ENCODE peak calls at places on chromosomes 2 and 18, in five cellular contexts. One of them, this sample, is unnamed.

GRCh38 chr2:98043101-98043500 is 43.9 kb upstream of the VWA3B start:
- DNase-seq in CD8-positive, alpha-beta memory T cell: no peak
- DNase-seq in AG10803: no peak
- DNase-seq in heart left ventricle: no peak
- DNase-seq in NCI-H1436: no peak
- DNase-seq in this sample: no peak

GRCh38 chr2:178195390-178196166 is 1.3 kb downstream of the OSBPL6 start:
- DNase-seq in CD8-positive, alpha-beta memory T cell: no peak
- DNase-seq in NCI-H1436: no peak
- DNase-seq in heart left ventricle: no peak
- DNase-seq in AG10803: no peak
- DNase-seq in this sample: no peak

GRCh38 chr2:43083278-43083677 is 143.1 kb downstream of the ZFP36L2 start:
- DNase-seq in CD8-positive, alpha-beta memory T cell: no peak
- DNase-seq in heart left ventricle: no peak
- DNase-seq in NCI-H1436: no peak
- DNase-seq in AG10803: peak
- DNase-seq in this sample: no peak

GRCh38 chr2:73257425-73258125 is 23.5 kb downstream of the CCT7 start:
- DNase-seq in NCI-H1436: no peak
- DNase-seq in CD8-positive, alpha-beta memory T cell: no peak
- DNase-seq in AG10803: no peak
- DNase-seq in heart left ventricle: no peak
- DNase-seq in this sample: no peak

GRCh38 chr18:48622911-48623431 is 84.1 kb downstream of the CTIF start:
- DNase-seq in CD8-positive, alpha-beta memory T cell: no peak
- DNase-seq in AG10803: peak
- DNase-seq in NCI-H1436: no peak
- DNase-seq in heart left ventricle: no peak
- DNase-seq in this sample: no peak

GRCh38 chr2:140916410-140916809 is 1214.4 kb downstream of the LRP1B start:
- DNase-seq in AG10803: no peak
- DNase-seq in NCI-H1436: no peak
- DNase-seq in heart left ventricle: no peak
- DNase-seq in CD8-positive, alpha-beta memory T cell: no peak
- DNase-seq in this sample: no peak

GRCh38 chr2:202171246-202171833 is 67.1 kb downstream of the SUMO1 start:
- DNase-seq in heart left ventricle: no peak
- DNase-seq in NCI-H1436: no peak
- DNase-seq in CD8-positive, alpha-beta memory T cell: no peak
- DNase-seq in AG10803: no peak
- DNase-seq in this sample: no peak

GRCh38 chr18:58937204-58937603 is 72.5 kb downstream of the ZNF532 start:
- DNase-seq in heart left ventricle: no peak
- DNase-seq in AG10803: peak
- DNase-seq in NCI-H1436: no peak
- DNase-seq in CD8-positive, alpha-beta memory T cell: no peak
- DNase-seq in this sample: no peak

GRCh38 chr2:231452799-231453508 is 11.3 kb downstream of the NCL start:
- DNase-seq in heart left ventricle: no peak
- DNase-seq in AG10803: no peak
- DNase-seq in CD8-positive, alpha-beta memory T cell: no peak
- DNase-seq in NCI-H1436: no peak
- DNase-seq in this sample: no peak

GRCh38 chr18:56233595-56233994 is 404.8 kb downstream of the TXNL1 start:
- DNase-seq in NCI-H1436: no peak
- DNase-seq in heart left ventricle: peak
- DNase-seq in CD8-positive, alpha-beta memory T cell: no peak
- DNase-seq in AG10803: peak
- DNase-seq in this sample: no peak

GRCh38 chr2:8352300-8352699 is 329.6 kb upstream of the ID2 start:
- DNase-seq in CD8-positive, alpha-beta memory T cell: no peak
- DNase-seq in NCI-H1436: no peak
- DNase-seq in heart left ventricle: no peak
- DNase-seq in AG10803: peak
- DNase-seq in this sample: no peak

GRCh38 chr2:19474128-19474527 is 115.7 kb upstream of the OSR1 start:
- DNase-seq in NCI-H1436: no peak
- DNase-seq in AG10803: peak
- DNase-seq in heart left ventricle: no peak
- DNase-seq in CD8-positive, alpha-beta memory T cell: peak
- DNase-seq in this sample: peak

GRCh38 chr2:72144412-72144745 is 3.3 kb downstream of the CYP26B1 start:
- DNase-seq in CD8-positive, alpha-beta memory T cell: no peak
- DNase-seq in NCI-H1436: no peak
- DNase-seq in AG10803: no peak
- DNase-seq in heart left ventricle: peak
- DNase-seq in this sample: no peak

GRCh38 chr2:63849381-63850203 is 7.9 kb downstream of the UGP2 start:
- DNase-seq in heart left ventricle: no peak
- DNase-seq in AG10803: peak
- DNase-seq in NCI-H1436: no peak
- DNase-seq in CD8-positive, alpha-beta memory T cell: no peak
- DNase-seq in this sample: no peak

GRCh38 chr2:204475403-204475802 is 69.9 kb upstream of the PARD3B start:
- DNase-seq in CD8-positive, alpha-beta memory T cell: no peak
- DNase-seq in AG10803: no peak
- DNase-seq in heart left ventricle: no peak
- DNase-seq in NCI-H1436: no peak
- DNase-seq in this sample: no peak

GRCh38 chr2:11746376-11746806 is at the start of gene LPIN1:
- DNase-seq in NCI-H1436: peak
- DNase-seq in heart left ventricle: peak
- DNase-seq in AG10803: peak
- DNase-seq in CD8-positive, alpha-beta memory T cell: peak
- DNase-seq in this sample: peak

GRCh38 chr2:196702641-196703040 is 63.1 kb downstream of the CCDC150 start:
- DNase-seq in CD8-positive, alpha-beta memory T cell: no peak
- DNase-seq in heart left ventricle: no peak
- DNase-seq in NCI-H1436: no peak
- DNase-seq in AG10803: peak
- DNase-seq in this sample: no peak

GRCh38 chr2:45259144-45259543 is 249.9 kb upstream of the SIX2 start:
- DNase-seq in CD8-positive, alpha-beta memory T cell: no peak
- DNase-seq in AG10803: no peak
- DNase-seq in heart left ventricle: no peak
- DNase-seq in NCI-H1436: peak
- DNase-seq in this sample: no peak

GRCh38 chr2:218857371-218858137 is 2.1 kb upstream of the WNT6 start:
- DNase-seq in AG10803: no peak
- DNase-seq in heart left ventricle: no peak
- DNase-seq in NCI-H1436: no peak
- DNase-seq in CD8-positive, alpha-beta memory T cell: no peak
- DNase-seq in this sample: no peak

GRCh38 chr2:166468124-166469024 is 25.7 kb downstream of the SCN7A start:
- DNase-seq in AG10803: peak
- DNase-seq in heart left ventricle: no peak
- DNase-seq in NCI-H1436: no peak
- DNase-seq in CD8-positive, alpha-beta memory T cell: no peak
- DNase-seq in this sample: no peak

GRCh38 chr2:140506606-140507005 is 1624.2 kb downstream of the LRP1B start:
- DNase-seq in NCI-H1436: no peak
- DNase-seq in AG10803: peak
- DNase-seq in CD8-positive, alpha-beta memory T cell: no peak
- DNase-seq in heart left ventricle: no peak
- DNase-seq in this sample: no peak

GRCh38 chr2:232994446-232994845 is 18.6 kb downstream of the NGEF start:
- DNase-seq in NCI-H1436: no peak
- DNase-seq in heart left ventricle: no peak
- DNase-seq in CD8-positive, alpha-beta memory T cell: no peak
- DNase-seq in AG10803: no peak
- DNase-seq in this sample: no peak